ENCODE peak calls at places on chromosome 16, in six cellular contexts. M is heart right ventricle, L is AG04450, D is AG09319, F is choroid plexus epithelial cell, O is GM10248. H is an unnamed sample.

GRCh38 chr16:9845661-9846361 is 336.4 kb downstream of the GRIN2A start:
- DNase-seq in D (no peak), M (no peak), F (peak), O (no peak), L (no peak), H (no peak)

GRCh38 chr16:1890701-1891035 is 18.7 kb upstream of the MEIOB start:
- DNase-seq in D (no peak), L (no peak), M (no peak), O (no peak), F (no peak), H (no peak)

GRCh38 chr16:50386139-50386538 is 17.4 kb upstream of the BRD7 start:
- DNase-seq in M (no peak), F (no peak), L (no peak), D (no peak), O (no peak), H (no peak)

GRCh38 chr16:57480127-57480753 is 6.1 kb downstream of the DOK4 start:
- DNase-seq in L (no peak), D (peak), M (no peak), F (peak), O (no peak), H (no peak)

GRCh38 chr16:81409016-81409556 is 35.5 kb upstream of the CMIP start:
- DNase-seq in M (no peak), F (no peak), D (no peak), L (no peak), O (no peak), H (no peak)

GRCh38 chr16:7602424-7602935 is 269.8 kb downstream of the RBFOX1 start:
- DNase-seq in L (no peak), M (no peak), D (no peak), O (no peak), F (no peak), H (no peak)

GRCh38 chr16:67663151-67663876 is 2.6 kb downstream of the PARD6A start:
- DNase-seq in F (peak), O (no peak), M (no peak), L (no peak), D (no peak), H (no peak)

GRCh38 chr16:68995011-68995504 is 110.4 kb upstream of the HAS3 start:
- DNase-seq in F (peak), D (no peak), M (no peak), L (no peak), O (no peak), H (no peak)

GRCh38 chr16:70695351-70696070 is 9.7 kb upstream of the MTSS2 start:
- DNase-seq in O (no peak), M (peak), L (no peak), F (peak), D (no peak), H (no peak)

DNA sequence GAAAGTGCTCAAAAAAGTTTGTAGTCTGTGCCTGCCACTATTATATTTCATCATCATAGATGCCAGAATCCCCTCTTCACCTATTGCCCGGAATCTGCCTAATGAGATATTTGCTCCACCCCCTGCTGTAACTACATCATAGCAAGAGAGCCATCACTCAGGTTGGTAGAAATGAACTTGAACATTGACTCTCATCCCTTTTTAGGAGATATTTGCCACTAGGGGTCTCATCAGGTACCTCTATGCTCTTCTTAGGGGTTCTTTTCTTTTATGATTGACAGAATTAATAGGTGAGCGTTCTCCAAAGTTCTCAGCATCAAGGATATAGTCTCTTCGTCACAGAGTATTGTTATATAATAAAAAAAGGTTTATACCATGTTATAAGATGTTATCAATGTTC is 20.0 kb downstream of the ANKS4B start:
- DNase-seq in M (no peak), O (no peak), D (no peak), L (no peak), F (no peak), H (no peak)
- TF ChIP-seq CTCF in M (no peak), O (no peak), D (no peak), L (no peak), F (no peak), H (no peak)

GRCh38 chr16:11955713-11956123 is 9.3 kb upstream of the TNFRSF17 start:
- DNase-seq in D (peak), F (peak), L (peak), O (no peak), M (no peak), H (no peak)

GRCh38 chr16:11956558-11956957 is 8.5 kb upstream of the TNFRSF17 start:
- DNase-seq in M (no peak), O (no peak), L (no peak), D (no peak), F (no peak), H (no peak)

GRCh38 chr16:11963706-11964105 is 1.3 kb upstream of the TNFRSF17 start:
- DNase-seq in F (no peak), M (no peak), D (no peak), O (no peak), L (no peak), H (no peak)

DNA sequence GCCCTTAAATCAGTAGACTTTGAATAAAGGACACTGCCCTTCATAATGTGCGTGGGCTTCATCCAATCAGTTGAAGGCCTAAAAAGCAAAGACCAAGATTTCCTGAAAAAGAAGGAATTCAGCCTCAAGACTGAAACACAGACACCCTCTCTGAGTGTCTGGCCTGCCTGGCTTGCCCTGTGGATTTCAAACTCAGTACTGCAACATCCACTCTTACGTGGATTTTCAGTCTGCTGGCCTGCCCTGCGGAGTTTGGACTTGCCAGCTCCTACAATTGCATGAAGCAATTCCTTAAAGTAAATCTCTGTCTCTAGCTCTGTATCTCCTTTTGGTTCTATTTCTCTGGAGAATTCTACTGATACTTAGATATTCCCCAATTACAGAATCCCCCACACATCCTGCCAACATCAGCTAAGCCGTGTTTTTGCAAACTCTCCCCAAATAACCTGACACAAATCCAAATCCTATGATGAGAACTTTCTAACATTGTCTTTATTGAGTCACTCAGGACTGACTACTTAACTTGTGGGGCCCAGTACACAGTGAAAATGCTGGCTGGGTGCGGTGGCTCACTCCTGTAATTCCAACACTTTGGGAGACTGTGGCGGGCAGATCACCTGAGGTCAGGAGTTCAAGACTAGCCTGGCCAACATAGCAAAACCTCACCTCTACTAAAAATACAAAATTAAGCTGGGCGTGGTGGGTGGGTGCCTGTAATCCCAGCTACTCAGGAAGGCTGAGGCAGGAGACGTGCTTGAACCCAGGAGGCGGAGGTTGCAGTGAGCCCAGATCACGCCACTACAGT is 7.2 kb upstream of the TNFRSF17 start:
- DNase-seq in M (no peak), L (no peak), F (no peak), O (no peak), D (no peak), H (no peak)
- TF ChIP-seq CTCF in M (no peak), L (no peak), F (no peak), O (no peak), D (no peak), H (no peak)

GRCh38 chr16:89599451-89599858 is 14.0 kb upstream of the DPEP1 start:
- DNase-seq in O (peak), D (no peak), F (no peak), L (no peak), M (no peak), H (no peak)
- TF ChIP-seq CTCF in O (peak), D (peak), F (peak), L (peak), M (no peak), H (no peak)

GRCh38 chr16:13845232-13845631 is 74.7 kb upstream of the ERCC4 start:
- DNase-seq in F (no peak), O (no peak), M (no peak), L (no peak), D (no peak), H (no peak)

GRCh38 chr16:13835357-13835756 is 84.6 kb upstream of the ERCC4 start:
- DNase-seq in L (no peak), O (no peak), D (no peak), M (no peak), F (no peak), H (no peak)

GRCh38 chr16:13835935-13836334 is 84.0 kb upstream of the ERCC4 start:
- DNase-seq in D (no peak), L (no peak), O (no peak), M (no peak), F (no peak), H (no peak)

DNA sequence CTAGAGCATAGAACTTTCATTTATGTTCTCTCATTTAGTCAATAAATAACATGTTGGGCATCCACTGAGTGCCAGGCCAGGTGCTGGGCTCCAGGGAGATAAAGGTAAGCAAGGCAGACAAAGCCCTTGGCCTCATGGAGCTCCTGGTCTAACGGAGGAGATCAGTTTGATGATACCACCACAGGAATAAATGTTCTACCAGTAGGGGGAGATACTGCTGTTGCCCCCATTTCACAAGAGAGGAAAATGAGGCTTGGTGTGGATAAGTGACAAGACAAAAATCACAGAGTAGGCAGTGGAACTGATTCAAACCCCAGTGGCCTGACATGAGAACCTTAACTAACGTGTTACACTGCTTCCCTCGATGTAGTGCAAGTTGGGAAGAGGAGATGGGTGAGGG is 80.4 kb upstream of the ERCC4 start:
- DNase-seq in O (no peak), D (no peak), F (no peak), M (no peak), L (no peak), H (no peak)
- TF ChIP-seq CTCF in O (peak), D (no peak), F (no peak), M (no peak), L (no peak), H (no peak)

GRCh38 chr16:24990803-24991202 is 24.4 kb downstream of the ARHGAP17 start:
- DNase-seq in M (no peak), L (no peak), D (no peak), F (no peak), O (no peak), H (no peak)

GRCh38 chr16:24986512-24987303 is 28.5 kb downstream of the ARHGAP17 start:
- DNase-seq in D (no peak), O (no peak), L (no peak), F (peak), M (no peak), H (no peak)

GRCh38 chr16:24988137-24988535 is 27.0 kb downstream of the ARHGAP17 start:
- DNase-seq in L (no peak), M (no peak), O (no peak), F (peak), D (no peak), H (no peak)

GRCh38 chr16:24989417-24989978 is 25.7 kb downstream of the ARHGAP17 start:
- DNase-seq in D (no peak), M (no peak), O (no peak), F (peak), L (no peak), H (no peak)

GRCh38 chr16:24988593-24989338 is 26.4 kb downstream of the ARHGAP17 start:
- DNase-seq in D (no peak), F (peak), O (no peak), M (peak), L (no peak), H (no peak)
- TF ChIP-seq CTCF in D (no peak), F (no peak), O (no peak), M (no peak), L (no peak), H (no peak)

H was measured in activated B cell treated with CpG ODN at 0.5 μM for 24 hours.